ENCODE peak calls at places on chromosomes 2 and 18, in seven cellular contexts. K is fibroblast of mammary gland, U is choroid plexus epithelial cell, L is MG63, D is stomach, M is lung, O is tibial artery. P is an unnamed sample.

GRCh38 chr2:47040662-47041061 is 114.4 kb downstream of the STPG4 start:
- DNase-seq in K (no peak), U (no peak), L (no peak), D (no peak), M (no peak), O (no peak), P (no peak)

GRCh38 chr2:53829252-53829651 is 30.5 kb downstream of the GPR75 start:
- DNase-seq in K (no peak), U (no peak), L (no peak), D (no peak), M (no peak), O (no peak), P (no peak)

GRCh38 chr2:51812138-51812866 is 780.4 kb upstream of the NRXN1 start:
- DNase-seq in K (peak), U (peak), L (peak), D (no peak), M (no peak), O (no peak), P (peak)

GRCh38 chr2:200376422-200377142 is 70.1 kb downstream of the SPATS2L start:
- DNase-seq in K (no peak), U (no peak), L (no peak), D (no peak), M (no peak), O (no peak), P (no peak)

GRCh38 chr2:197081294-197081693 is 154.8 kb upstream of the PGAP1 start:
- DNase-seq in K (no peak), U (no peak), L (no peak), D (no peak), M (no peak), O (no peak), P (no peak)

GRCh38 chr2:75602724-75603342 is 42.1 kb upstream of the EVA1A start:
- DNase-seq in K (peak), U (peak), L (peak), D (no peak), M (peak), O (no peak), P (peak)

GRCh38 chr2:27315122-27315521 is 6.9 kb upstream of the UCN start:
- DNase-seq in K (no peak), U (no peak), L (no peak), D (no peak), M (no peak), O (no peak), P (no peak)

GRCh38 chr18:24270937-24271380 is 126.7 kb downstream of the OSBPL1A start:
- DNase-seq in K (peak), U (peak), L (peak), D (no peak), M (no peak), O (no peak), P (no peak)

GRCh38 chr18:79465392-79465991 is 69.8 kb downstream of the NFATC1 start:
- DNase-seq in K (peak), U (peak), L (no peak), D (peak), M (no peak), O (no peak), P (no peak)

GRCh38 chr2:224982910-224983688 is 59.2 kb downstream of the DOCK10 start:
- DNase-seq in K (peak), U (peak), L (peak), D (peak), M (no peak), O (no peak), P (peak)

GRCh38 chr2:232794981-232795380 is 18.6 kb upstream of the KCNJ13 start:
- DNase-seq in K (no peak), U (no peak), L (no peak), D (no peak), M (no peak), O (no peak), P (no peak)

DNA sequence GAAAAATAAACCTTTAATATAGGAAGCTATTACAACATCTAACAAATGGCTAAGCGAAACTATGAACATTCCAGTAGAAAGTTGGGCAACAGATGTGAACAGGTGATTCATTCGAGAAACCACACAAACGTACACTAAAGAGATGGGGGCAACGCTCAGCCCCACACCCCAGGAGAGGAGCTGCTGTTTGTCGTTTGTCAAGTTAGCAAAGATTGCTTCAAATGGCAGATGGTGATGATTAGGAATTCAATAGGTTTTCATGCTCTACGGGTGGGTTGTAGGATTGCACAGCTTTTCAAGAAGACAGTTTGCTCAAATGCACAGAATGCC is 154.7 kb upstream of the HDAC4 start:
- DNase-seq in K (peak), U (no peak), L (no peak), D (no peak), M (no peak), O (no peak), P (no peak)
- H3K4me3 ChIP-seq in K (no peak), U (no peak), L (no peak), D (no peak), M (no peak), O (no peak), P (no peak)

GRCh38 chr2:188978291-188979081 is 4.3 kb downstream of the COL3A1 start:
- DNase-seq in K (peak), U (peak), L (peak), D (no peak), M (no peak), O (peak), P (no peak)
- H3K4me3 ChIP-seq in K (peak), U (peak), L (peak), D (peak), M (no peak), O (peak), P (peak)

DNA sequence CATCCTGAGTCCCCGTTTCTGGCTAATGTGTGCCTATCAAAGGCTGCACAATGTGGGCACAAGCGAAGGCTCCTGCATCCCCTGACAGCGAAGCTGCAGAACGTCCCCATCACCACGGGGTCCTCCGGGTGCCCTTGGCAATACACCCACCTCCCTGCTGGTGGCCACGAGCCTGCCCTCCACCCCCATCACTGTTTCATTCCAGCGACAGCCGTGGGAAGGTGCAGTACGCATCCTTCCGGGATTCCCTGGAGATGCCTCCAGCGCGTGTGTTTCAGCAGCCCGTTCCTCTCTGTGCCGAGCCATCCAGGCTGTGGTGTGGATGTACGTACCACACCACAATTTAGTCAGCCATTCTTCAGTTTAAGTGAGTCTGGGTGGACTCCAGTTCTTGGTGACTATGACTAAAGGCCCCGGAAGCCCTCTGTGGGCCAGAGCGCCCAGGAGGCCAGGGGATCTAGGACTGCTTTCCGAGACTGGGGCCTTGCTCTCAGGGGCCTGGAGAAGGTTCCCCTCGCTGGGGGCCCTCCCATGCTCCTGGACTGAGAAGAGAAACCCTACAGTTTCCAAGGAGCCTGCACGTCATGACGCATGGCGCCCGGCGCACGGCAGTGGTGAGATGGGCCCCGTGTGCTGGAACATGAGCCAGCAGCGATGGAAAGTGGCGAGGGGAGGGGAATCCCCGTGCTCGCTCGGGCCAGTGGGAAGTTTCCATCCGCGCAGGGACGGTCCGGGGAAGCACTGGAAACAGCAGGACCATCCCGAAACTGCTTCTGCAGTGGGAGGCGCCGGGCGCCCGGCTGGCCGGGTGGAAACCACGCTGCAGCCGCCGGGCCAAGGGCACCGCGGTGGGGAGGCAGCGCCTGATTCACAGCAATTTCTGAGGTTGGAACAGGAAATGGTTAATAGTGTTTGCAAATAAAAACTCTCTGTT is 4.6 kb upstream of the PDCD1 start:
- DNase-seq in K (peak), U (peak), L (no peak), D (no peak), M (no peak), O (no peak), P (no peak)
- H3K4me3 ChIP-seq in K (no peak), U (no peak), L (no peak), D (peak), M (no peak), O (no peak), P (no peak)

GRCh38 chr2:144453486-144454158 is 66.3 kb downstream of the ZEB2 start:
- DNase-seq in K (peak), U (peak), L (no peak), D (no peak), M (no peak), O (no peak), P (no peak)

GRCh38 chr2:144456680-144457079 is 63.2 kb downstream of the ZEB2 start:
- DNase-seq in K (peak), U (peak), L (peak), D (no peak), M (no peak), O (peak), P (peak)

GRCh38 chr2:144453039-144453336 is 66.9 kb downstream of the ZEB2 start:
- DNase-seq in K (no peak), U (peak), L (no peak), D (no peak), M (no peak), O (no peak), P (no peak)

GRCh38 chr2:144455979-144456378 is 63.9 kb downstream of the ZEB2 start:
- DNase-seq in K (no peak), U (no peak), L (no peak), D (no peak), M (no peak), O (no peak), P (no peak)

DNA sequence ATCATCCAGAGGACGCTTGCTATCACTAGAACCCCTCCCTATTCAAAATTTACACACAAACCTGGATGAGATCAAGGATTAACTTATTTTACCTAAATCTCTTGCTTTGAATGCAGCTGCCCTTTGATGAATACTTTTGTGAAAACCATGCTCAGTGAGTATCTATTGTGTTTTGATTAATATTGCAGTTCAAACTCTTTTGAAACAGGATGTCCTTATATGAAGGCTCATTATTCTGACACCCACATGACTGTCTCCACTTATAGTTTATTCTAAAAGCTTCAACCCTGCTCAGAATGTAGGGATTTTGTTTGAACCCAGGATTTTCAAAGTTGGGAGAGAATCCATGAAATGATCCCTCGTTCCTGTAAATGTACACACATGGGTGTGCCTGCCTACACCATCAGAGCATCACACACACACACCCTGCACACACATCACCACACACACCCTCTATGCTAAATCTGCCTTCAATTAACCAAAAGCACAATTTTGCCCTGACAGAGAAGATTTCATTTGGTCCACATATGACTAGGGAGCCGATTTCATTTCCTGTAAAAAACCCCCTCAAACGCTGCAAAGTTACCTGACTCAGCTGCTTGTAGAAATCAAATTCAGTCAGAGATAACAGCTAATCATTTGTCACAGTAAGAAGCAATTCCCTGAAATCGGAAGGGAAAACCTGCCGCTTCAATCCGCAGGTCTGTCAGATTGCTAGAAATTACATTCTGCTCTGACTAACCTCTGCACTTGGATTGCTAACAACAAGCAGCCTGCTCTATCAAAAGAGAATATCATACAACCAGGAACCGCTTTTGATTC is 65.2 kb downstream of the ZEB2 start:
- DNase-seq in K (peak), U (peak), L (no peak), D (no peak), M (no peak), O (no peak), P (no peak)
- H3K4me3 ChIP-seq in K (no peak), U (no peak), L (no peak), D (no peak), M (no peak), O (no peak), P (no peak)

GRCh38 chr2:102141915-102142828 is at the start of gene IL1R1:
- DNase-seq in K (peak), U (peak), L (peak), D (peak), M (peak), O (peak), P (no peak)

GRCh38 chr2:102142829-102143449 is 393 bp downstream of the IL1R1 start:
- DNase-seq in K (peak), U (peak), L (no peak), D (no peak), M (peak), O (no peak), P (no peak)

GRCh38 chr2:102145107-102145506 is 2.6 kb downstream of the IL1R1 start:
- DNase-seq in K (no peak), U (no peak), L (no peak), D (no peak), M (no peak), O (no peak), P (no peak)

GRCh38 chr2:102144128-102144527 is 1.6 kb downstream of the IL1R1 start:
- DNase-seq in K (peak), U (peak), L (no peak), D (no peak), M (no peak), O (no peak), P (no peak)

GRCh38 chr2:102143450-102143985 is 972 bp downstream of the IL1R1 start:
- DNase-seq in K (peak), U (peak), L (no peak), D (no peak), M (no peak), O (no peak), P (no peak)
- H3K4me3 ChIP-seq in K (peak), U (peak), L (peak), D (peak), M (peak), O (peak), P (peak)

GRCh38 chr2:73205611-73206010 is 3.2 kb downstream of the NOTO start:
- DNase-seq in K (no peak), U (no peak), L (no peak), D (no peak), M (no peak), O (no peak), P (peak)

GRCh38 chr2:73208258-73208657 is 5.8 kb upstream of the SMYD5 start:
- DNase-seq in K (no peak), U (no peak), L (no peak), D (no peak), M (no peak), O (no peak), P (no peak)

GRCh38 chr2:73202156-73203054 is at the start of gene NOTO:
- DNase-seq in K (peak), U (no peak), L (peak), D (no peak), M (no peak), O (no peak), P (no peak)

GRCh38 chr2:73197579-73197978 is 4.8 kb upstream of the NOTO start:
- DNase-seq in K (no peak), U (no peak), L (no peak), D (no peak), M (no peak), O (no peak), P (no peak)

GRCh38 chr2:73203055-73203681 is 794 bp downstream of the NOTO start:
- DNase-seq in K (no peak), U (peak), L (no peak), D (no peak), M (peak), O (no peak), P (no peak)
- H3K4me3 ChIP-seq in K (no peak), U (no peak), L (no peak), D (peak), M (no peak), O (no peak), P (no peak)

GRCh38 chr2:72144746-72145657 is 2.7 kb downstream of the CYP26B1 start:
- DNase-seq in K (no peak), U (no peak), L (peak), D (peak), M (peak), O (no peak), P (no peak)

GRCh38 chr2:72147303-72147970 is at the start of gene CYP26B1:
- DNase-seq in K (no peak), U (no peak), L (peak), D (peak), M (peak), O (no peak), P (no peak)

GRCh38 chr2:72146357-72147302 is 1.0 kb downstream of the CYP26B1 start:
- DNase-seq in K (no peak), U (no peak), L (no peak), D (peak), M (peak), O (no peak), P (no peak)

GRCh38 chr2:72144412-72144745 is 3.3 kb downstream of the CYP26B1 start:
- DNase-seq in K (no peak), U (no peak), L (peak), D (peak), M (no peak), O (no peak), P (no peak)

GRCh38 chr2:72145658-72146329 is 1.9 kb downstream of the CYP26B1 start:
- DNase-seq in K (no peak), U (no peak), L (no peak), D (no peak), M (peak), O (no peak), P (no peak)
- H3K4me3 ChIP-seq in K (no peak), U (peak), L (peak), D (peak), M (no peak), O (peak), P (no peak)

DNA sequence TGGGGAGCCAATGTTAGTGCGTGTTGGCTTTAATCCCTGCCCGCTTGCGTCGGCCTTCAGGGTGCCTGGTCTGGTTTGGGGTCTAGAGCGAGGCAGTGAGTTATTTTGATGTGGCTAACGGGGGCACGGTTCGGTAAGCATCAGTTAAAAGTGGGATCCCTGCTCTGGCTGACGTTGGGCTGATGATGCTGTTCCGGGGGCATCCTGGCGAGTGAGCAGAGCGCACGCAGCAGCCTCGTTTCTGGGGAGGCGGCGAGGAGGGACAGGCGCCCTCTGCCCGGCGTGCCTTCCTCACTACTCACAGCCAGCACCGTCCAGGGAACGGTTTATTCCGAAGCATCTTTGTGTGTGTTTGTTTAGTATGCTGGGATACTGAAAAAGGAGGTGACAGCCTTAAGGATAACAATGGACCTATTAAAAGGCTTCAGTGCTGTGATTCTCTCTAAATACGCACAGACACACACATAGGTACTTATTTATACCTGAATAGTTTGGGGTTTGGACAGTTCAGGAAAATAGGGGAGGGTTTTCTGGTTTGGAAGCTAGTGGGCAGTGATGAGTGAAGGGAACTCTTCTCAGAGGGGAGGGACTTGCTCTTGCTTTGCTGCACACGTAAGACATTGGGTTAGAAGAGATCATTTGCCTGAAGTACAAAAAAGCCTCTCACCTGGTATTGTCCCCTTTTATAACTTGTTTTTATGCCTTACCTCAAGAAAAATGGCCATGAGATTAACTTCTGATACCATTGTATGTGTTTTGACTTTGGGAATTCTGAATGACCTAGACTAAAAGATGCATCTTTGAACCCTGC is 2.1 kb downstream of the CRIM1 start:
- DNase-seq in K (peak), U (peak), L (peak), D (no peak), M (no peak), O (peak), P (no peak)
- H3K4me3 ChIP-seq in K (peak), U (peak), L (peak), D (peak), M (peak), O (peak), P (peak)

GRCh38 chr2:288743-289361 is 961 bp upstream of the ALKAL2 start:
- DNase-seq in K (no peak), U (no peak), L (no peak), D (no peak), M (no peak), O (peak), P (no peak)
- H3K4me3 ChIP-seq in K (no peak), U (peak), L (peak), D (peak), M (peak), O (peak), P (no peak)